ENCODE peak calls at places on chromosomes 7 and 10, in ten cellular contexts. W is sigmoid colon, G is adrenal gland, R is GM12878, A is ovary, N is HepG2, E is stomach, F is IMR-90, C is A549, Y is Peyer's patch. D is an unnamed sample.

GRCh38 chr7:126698446-126698845 is 554.3 kb downstream of the GRM8 start:
- DNase-seq in W (no peak), A (no peak), R (no peak), C (no peak), E (no peak), Y (no peak), G (no peak), F (no peak), N (no peak), D (no peak)

GRCh38 chr10:71216363-71216695 is 4.0 kb downstream of the UNC5B start:
- DNase-seq in N (no peak), C (no peak), R (no peak), Y (peak; percentile 28), W (no peak), F (no peak), A (no peak), E (peak; percentile 18), G (no peak), D (no peak)

GRCh38 chr7:156105337-156106106 is 293.3 kb upstream of the SHH start:
- DNase-seq in A (no peak), G (no peak), Y (no peak), E (no peak), R (no peak), C (no peak), F (no peak), W (no peak), N (no peak), D (no peak)

GRCh38 chr10:103657061-103657591 is 163.6 kb downstream of the NEURL1 start:
- DNase-seq in C (no peak), F (no peak), E (no peak), N (no peak), Y (no peak), W (no peak), A (no peak), G (no peak), R (no peak), D (no peak)

GRCh38 chr7:141702047-141702567 is at the start of gene DENND11:
- DNase-seq in C (peak; percentile 37), F (peak; percentile 11), A (peak; percentile 32), N (no peak), Y (peak; percentile 65), W (no peak), R (no peak), E (peak; percentile 63), G (peak; percentile 55), D (peak; percentile 55)

GRCh38 chr10:21261705-21262285 is 263.7 kb downstream of the SKIDA1 start:
- DNase-seq in Y (no peak), C (no peak), W (no peak), F (no peak), N (no peak), R (no peak), G (no peak), A (no peak), E (no peak), D (no peak)

GRCh38 chr7:7921830-7922229 is 46.8 kb upstream of the GLCCI1 start:
- DNase-seq in N (no peak), A (no peak), W (no peak), E (no peak), G (no peak), R (no peak), F (no peak), Y (no peak), C (no peak), D (no peak)

GRCh38 chr7:77320161-77320560 is 96.0 kb downstream of the GSAP start:
- DNase-seq in E (no peak), F (no peak), N (no peak), W (no peak), G (no peak), R (no peak), A (no peak), C (no peak), Y (no peak), D (no peak)

GRCh38 chr7:151408839-151409554 is 841 bp downstream of the WDR86 start:
- DNase-seq in N (peak; percentile 66), G (no peak), Y (peak; percentile 83), F (no peak), E (no peak), R (peak; percentile 23), C (no peak), W (peak; percentile 68), A (no peak), D (no peak)

GRCh38 chr10:33123680-33124079 is 165.7 kb upstream of the ITGB1 start:
- DNase-seq in A (no peak), G (no peak), F (no peak), E (no peak), N (no peak), C (no peak), Y (no peak), R (no peak), W (no peak), D (no peak)

GRCh38 chr10:33120275-33120674 is 162.2 kb upstream of the ITGB1 start:
- DNase-seq in W (no peak), A (no peak), N (no peak), G (no peak), C (no peak), E (no peak), Y (no peak), R (no peak), F (no peak), D (no peak)

GRCh38 chr10:33120700-33121099 is 162.7 kb upstream of the ITGB1 start:
- DNase-seq in C (no peak), F (no peak), A (no peak), R (no peak), N (no peak), G (no peak), E (no peak), W (no peak), Y (no peak), D (no peak)

GRCh38 chr10:33125522-33125921 is 167.5 kb upstream of the ITGB1 start:
- DNase-seq in N (no peak), E (no peak), C (no peak), Y (no peak), R (no peak), F (no peak), G (no peak), W (no peak), A (no peak), D (no peak)

GRCh38 chr10:33122014-33122788 is 164.2 kb upstream of the ITGB1 start:
- DNase-seq in N (no peak), F (peak; percentile 94), A (no peak), Y (no peak), E (peak; percentile 56), G (no peak), W (no peak), R (no peak), C (no peak), D (no peak)
- H3K4me1 ChIP-seq in N (no peaks in the 10 kb centered on the region), F (peaks cover 16% of the 10 kb centered on the region), A (peaks cover 14% of the 10 kb centered on the region), Y (no peaks in the 10 kb centered on the region), E (peaks cover 12% of the 10 kb centered on the region), G (no peaks in the 10 kb centered on the region), W (peaks cover 10% of the 10 kb centered on the region), R (no peaks in the 10 kb centered on the region), C (peaks cover 21% of the 10 kb centered on the region), D (peaks cover 10% of the 10 kb centered on the region)

GRCh38 chr7:24233386-24233785 is 50.6 kb upstream of the NPY start:
- DNase-seq in C (no peak), G (no peak), W (no peak), F (no peak), R (no peak), A (no peak), Y (no peak), E (no peak), N (no peak), D (no peak)

GRCh38 chr7:24229481-24230226 is 54.3 kb upstream of the NPY start:
- DNase-seq in Y (no peak), W (no peak), R (no peak), G (no peak), N (no peak), C (no peak), F (no peak), A (no peak), E (no peak), D (no peak)

GRCh38 chr7:24227068-24227467 is 56.9 kb upstream of the NPY start:
- DNase-seq in A (no peak), Y (no peak), E (no peak), W (no peak), G (no peak), N (no peak), C (no peak), F (no peak), R (peak; percentile 9), D (no peak)

GRCh38 chr7:24227603-24228359 is 56.2 kb upstream of the NPY start:
- DNase-seq in N (no peak), R (peak; percentile 40), E (no peak), G (no peak), Y (no peak), F (no peak), W (no peak), A (no peak), C (no peak), D (no peak)
- TF ChIP-seq CTCF in N (no peak), R (no peak), E (no peak), G (no peak), Y (no peak), F (no peak), W (no peak), A (no peak), C (no peak), D (no peak)

GRCh38 chr7:129955993-129956543 is 3.3 kb upstream of the UBE2H start:
- DNase-seq in Y (no peak), R (no peak), C (no peak), W (peak; percentile 12), G (no peak), F (no peak), A (no peak), N (no peak), E (no peak), D (no peak)
- TF ChIP-seq POLR2A in Y (no peak), R (no peak), C (no peak), W (no peak), G (no peak), F (no peak), A (no peak), N (no peak), E (no peak), D (no peak)

GRCh38 chr10:571643-572042 is 117.8 kb downstream of the DIP2C start:
- DNase-seq in C (no peak), G (no peak), W (no peak), N (no peak), Y (no peak), E (no peak), R (no peak), F (peak; percentile 45), A (no peak), D (no peak)
- H3K4me1 ChIP-seq in C (no peaks in the 10 kb centered on the region), G (no peaks in the 10 kb centered on the region), W (peaks cover 66% of the 10 kb centered on the region), N (peaks cover 2% of the 10 kb centered on the region), Y (no peaks in the 10 kb centered on the region), E (no peaks in the 10 kb centered on the region), R (no peaks in the 10 kb centered on the region), F (peaks cover 9% of the 10 kb centered on the region), A (peaks cover 7% of the 10 kb centered on the region), D (peaks cover 11% of the 10 kb centered on the region)

DNA sequence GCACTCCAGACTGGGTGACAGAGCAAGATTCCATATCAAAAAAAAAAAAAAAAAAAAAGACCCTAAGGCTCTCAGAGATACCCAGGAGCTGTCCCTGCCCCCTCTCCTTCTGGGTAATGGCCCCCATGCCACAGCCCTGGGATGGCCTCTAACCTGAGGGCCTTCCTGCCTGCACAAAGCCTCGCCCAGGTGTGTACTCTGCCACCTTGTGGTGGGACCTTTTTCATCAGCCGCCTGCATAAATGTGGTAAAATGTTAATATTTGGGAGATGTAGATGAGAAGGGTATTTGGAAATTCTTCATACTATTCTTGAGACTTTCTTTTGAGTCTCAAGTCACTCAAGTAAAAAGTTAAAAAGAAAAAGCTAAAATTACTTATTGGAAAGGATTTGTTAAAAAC is 46.3 kb upstream of the RNF216 start:
- DNase-seq in W (no peak), E (no peak), N (peak; percentile 25), G (no peak), F (no peak), C (no peak), R (no peak), Y (peak; percentile 59), A (no peak), D (no peak)
- TF ChIP-seq CTCF in W (no peak), E (no peak), N (peak; percentile 70), G (peak; percentile 16), F (peak; percentile 37), C (peak; percentile 58), R (peak; percentile 51), Y (no peak), A (no peak), D (no peak)

D was measured in heart left ventricle.